ENCODE peak calls at places on chromosomes 3 and 15, in ten cellular contexts. A is HT1080; F is naive thymus-derived CD4-positive, alpha-beta T cell; I is BE2C; Z is activated CD8-positive, alpha-beta memory T cell treated with anti-CD3 and anti-CD28 coated beads for 48 hours; L is AML-193; Y is tibial artery; J is right atrium auricular region; U is SW 1271; P is cerebellar nuclear complex. M is an unnamed sample.

GRCh38 chr3:20147374-20147773 is 38.6 kb downstream of the SGO1 start:
- DNase-seq in A (no peak), F (no peak), I (no peak), Z (no peak), L (no peak), Y (no peak), J (no peak), U (no peak), P (no peak), M (no peak)

GRCh38 chr15:69380100-69380725 is 33.9 kb upstream of the KIF23 start:
- DNase-seq in A (no peak), F (no peak), I (no peak), Z (no peak), L (no peak), Y (no peak), J (no peak), U (no peak), P (no peak), M (peak)

GRCh38 chr3:94548581-94549316 is 485.9 kb downstream of the NSUN3 start:
- DNase-seq in A (no peak), F (no peak), I (no peak), Z (no peak), L (no peak), Y (no peak), J (no peak), U (no peak), P (no peak), M (no peak)

GRCh38 chr3:8303466-8303865 is 198.2 kb upstream of the LMCD1 start:
- DNase-seq in A (peak), F (no peak), I (peak), Z (no peak), L (no peak), Y (no peak), J (no peak), U (no peak), P (no peak), M (no peak)

GRCh38 chr15:37078000-37078399 is 22.3 kb downstream of the MEIS2 start:
- DNase-seq in A (no peak), F (no peak), I (no peak), Z (no peak), L (no peak), Y (no peak), J (no peak), U (no peak), P (no peak), M (no peak)

GRCh38 chr15:40931300-40932142 is 2.4 kb downstream of the DLL4 start:
- DNase-seq in A (no peak), F (no peak), I (no peak), Z (no peak), L (no peak), Y (no peak), J (no peak), U (no peak), P (no peak), M (no peak)

GRCh38 chr3:44885618-44886017 is 11.2 kb downstream of the TGM4 start:
- DNase-seq in A (peak), F (no peak), I (peak), Z (no peak), L (no peak), Y (no peak), J (no peak), U (peak), P (no peak), M (peak)

GRCh38 chr3:46692566-46692983 is 904 bp downstream of the ALS2CL start:
- DNase-seq in A (peak), F (no peak), I (no peak), Z (no peak), L (no peak), Y (no peak), J (no peak), U (no peak), P (no peak), M (no peak)

GRCh38 chr3:151443583-151443982 is 17.3 kb downstream of the IGSF10 start:
- DNase-seq in A (no peak), F (no peak), I (no peak), Z (no peak), L (no peak), Y (no peak), J (no peak), U (no peak), P (no peak), M (no peak)

M was measured in cardiac fibroblast.